ENCODE peak calls at places on chromosomes 4 and X, in eight cellular contexts. T, P, K, W, V, O, E and I are unnamed samples. For H3K9me2, the result is how much of the 10 kb centered on the place peaks cover.

GRCh38 chrX:84710611-84711010 is 208.4 kb upstream of the HDX start:
- DNase-seq in T (no peak), P (no peak), K (no peak), W (no peak), V (no peak), O (no peak), E (peak), I (no peak)

GRCh38 chr4:2932561-2932950 is 30.6 kb downstream of the NOP14 start:
- DNase-seq in T (no peak), P (no peak), K (no peak), W (no peak), V (no peak), O (no peak), E (no peak), I (no peak)

GRCh38 chr4:31461425-31461824 is 741.3 kb downstream of the PCDH7 start:
- DNase-seq in T (no peak), P (peak), K (peak), W (no peak), V (no peak), O (no peak), E (no peak), I (peak)

GRCh38 chrX:46573896-46574336 is 351 bp downstream of the CHST7 start:
- DNase-seq in T (peak), P (no peak), K (peak), W (peak), V (peak), O (peak), E (peak), I (no peak)

GRCh38 chr4:85084371-85085170 is 118.1 kb upstream of the WDFY3 start:
- DNase-seq in T (peak), P (peak), K (peak), W (peak), V (peak), O (peak), E (peak), I (peak)

GRCh38 chr4:163492951-163493504 is 1.5 kb upstream of the TMA16 start:
- DNase-seq in T (peak), P (peak), K (peak), W (peak), V (no peak), O (no peak), E (peak), I (no peak)

GRCh38 chr4:146255463-146255862 is 41.1 kb downstream of the REELD1 start:
- DNase-seq in T (no peak), P (no peak), K (peak), W (no peak), V (no peak), O (no peak), E (no peak), I (no peak)

GRCh38 chrX:53481093-53481492 is 46.9 kb upstream of the HSD17B10 start:
- DNase-seq in T (no peak), P (no peak), K (peak), W (no peak), V (no peak), O (no peak), E (peak), I (peak)

GRCh38 chrX:49172280-49172780 is 632 bp downstream of the PLP2 start:
- DNase-seq in T (peak), P (no peak), K (peak), W (peak), V (peak), O (peak), E (peak), I (peak)

GRCh38 chr4:151415978-151416377 is 7.0 kb downstream of the FHIP1A start:
- DNase-seq in T (no peak), P (no peak), K (peak), W (no peak), V (no peak), O (no peak), E (no peak), I (no peak)

GRCh38 chr4:143369556-143369955 is 32.9 kb downstream of the GAB1 start:
- DNase-seq in T (no peak), P (no peak), K (no peak), W (no peak), V (no peak), O (no peak), E (no peak), I (no peak)

GRCh38 chr4:73662709-73663546 is 42.7 kb upstream of the RASSF6 start:
- DNase-seq in T (peak), P (peak), K (peak), W (peak), V (peak), O (no peak), E (peak), I (no peak)

GRCh38 chr4:2295535-2296442 is 33.9 kb upstream of the MXD4 start:
- DNase-seq in T (no peak), P (no peak), K (no peak), W (no peak), V (no peak), O (peak), E (no peak), I (no peak)

GRCh38 chr4:64539234-64539849 is 130.1 kb upstream of the TECRL start:
- DNase-seq in T (peak), P (peak), K (peak), W (peak), V (peak), O (peak), E (peak), I (peak)

GRCh38 chr4:182448281-182449151 is 205.3 kb downstream of the TENM3 start:
- DNase-seq in T (no peak), P (peak), K (peak), W (peak), V (peak), O (peak), E (no peak), I (no peak)

GRCh38 chr4:1204828-1205591 is 32.6 kb upstream of the SPON2 start:
- DNase-seq in T (no peak), P (no peak), K (no peak), W (no peak), V (peak), O (peak), E (no peak), I (no peak)

GRCh38 chrX:117957128-117957527 is 159.5 kb downstream of the KLHL13 start:
- DNase-seq in T (no peak), P (no peak), K (no peak), W (no peak), V (no peak), O (no peak), E (no peak), I (no peak)

GRCh38 chrX:138775501-138775900 is 64.0 kb upstream of the FGF13 start:
- DNase-seq in T (peak), P (no peak), K (peak), W (peak), V (peak), O (peak), E (peak), I (no peak)

GRCh38 chr4:56762484-56763250 is 58.8 kb downstream of the SPINK2 start:
- DNase-seq in T (no peak), P (no peak), K (no peak), W (peak), V (no peak), O (no peak), E (no peak), I (no peak)

GRCh38 chr4:2413821-2414610 is 4.4 kb downstream of the ZFYVE28 start:
- DNase-seq in T (no peak), P (no peak), K (peak), W (peak), V (no peak), O (no peak), E (no peak), I (no peak)

GRCh38 chr4:56406151-56406550 is 18.9 kb upstream of the AASDH start:
- DNase-seq in T (no peak), P (no peak), K (no peak), W (no peak), V (no peak), O (no peak), E (no peak), I (no peak)

GRCh38 chrX:154328646-154329045 is 33.1 kb downstream of the TKTL1 start:
- DNase-seq in T (no peak), P (no peak), K (no peak), W (no peak), V (no peak), O (no peak), E (no peak), I (no peak)

GRCh38 chr4:128338634-128339355 is 51.2 kb upstream of the PGRMC2 start:
- DNase-seq in T (no peak), P (no peak), K (peak), W (no peak), V (no peak), O (no peak), E (no peak), I (peak)

GRCh38 chrX:10015711-10016515 is 48.8 kb downstream of the CLDN34 start:
- DNase-seq in T (peak), P (no peak), K (peak), W (peak), V (peak), O (peak), E (no peak), I (no peak)

GRCh38 chr4:164320847-164321246 is 433.1 kb upstream of the SMIM31 start:
- DNase-seq in T (no peak), P (no peak), K (no peak), W (no peak), V (no peak), O (no peak), E (no peak), I (no peak)

GRCh38 chr4:156242390-156242789 is 288.7 kb upstream of the CTSO start:
- DNase-seq in T (no peak), P (no peak), K (no peak), W (no peak), V (no peak), O (no peak), E (no peak), I (no peak)

GRCh38 chr4:26326791-26327190 is 6.0 kb downstream of the RBPJ start:
- DNase-seq in T (no peak), P (no peak), K (peak), W (no peak), V (no peak), O (no peak), E (no peak), I (peak)

GRCh38 chr4:87557348-87557747 is 28.2 kb upstream of the SPARCL1 start:
- DNase-seq in T (no peak), P (no peak), K (no peak), W (no peak), V (no peak), O (no peak), E (peak), I (no peak)

GRCh38 chr4:141658316-141658715 is 21.9 kb downstream of the IL15 start:
- DNase-seq in T (no peak), P (no peak), K (no peak), W (peak), V (no peak), O (no peak), E (no peak), I (no peak)
- H3K9me2 ChIP-seq in T (under half), P (under half), K (under half), W (under half), V (under half), O (under half), E (under half), I (under half)

DNA sequence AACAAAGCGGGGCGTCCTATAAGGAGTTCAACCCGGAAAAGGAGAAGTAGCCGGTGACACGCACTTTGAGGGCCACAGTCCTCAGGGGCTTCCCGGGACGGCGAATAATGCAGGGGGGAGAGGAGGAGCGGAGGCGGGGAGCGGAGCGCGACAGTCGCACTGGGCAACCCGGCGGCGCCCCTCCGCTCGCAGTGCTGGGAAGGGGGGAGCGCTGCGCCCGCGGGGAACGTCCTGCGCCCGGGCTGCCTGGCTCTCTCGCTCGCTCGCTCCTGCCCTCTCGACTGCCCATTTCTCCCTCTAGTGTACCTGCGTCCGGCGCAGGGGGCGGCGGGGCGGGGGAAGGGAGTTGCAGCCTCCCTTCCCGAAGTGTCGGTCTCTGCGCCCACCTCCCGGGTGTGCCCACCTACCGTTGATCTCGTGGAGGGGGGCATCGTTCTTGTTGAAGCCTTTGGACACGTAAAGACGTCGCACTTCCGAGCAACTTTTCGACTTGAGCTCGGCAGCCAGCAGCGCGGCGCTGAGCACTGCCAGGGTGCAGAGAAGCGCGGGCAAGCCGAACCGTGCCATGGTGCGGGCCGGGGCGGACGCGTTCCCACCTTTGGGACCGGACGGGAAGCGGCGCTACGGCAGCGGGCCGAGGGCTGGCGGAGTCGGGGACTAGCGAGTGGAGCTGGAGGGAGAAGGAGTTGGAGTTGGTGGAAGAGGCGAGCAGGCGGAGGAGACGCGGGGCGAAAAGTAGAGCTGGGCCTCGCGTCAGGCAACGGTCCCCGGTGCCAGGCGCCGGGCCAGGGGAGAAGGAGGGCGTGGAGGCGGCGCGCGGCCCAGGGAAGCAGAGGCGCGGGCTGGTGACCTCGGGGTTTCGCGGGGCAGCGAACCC is 652 bp downstream of the GPC4 start:
- DNase-seq in T (no peak), P (no peak), K (peak), W (peak), V (peak), O (peak), E (no peak), I (no peak)
- H3K9me2 ChIP-seq in T (under half), P (under half), K (under half), W (under half), V (under half), O (under half), E (under half), I (under half)

DNA sequence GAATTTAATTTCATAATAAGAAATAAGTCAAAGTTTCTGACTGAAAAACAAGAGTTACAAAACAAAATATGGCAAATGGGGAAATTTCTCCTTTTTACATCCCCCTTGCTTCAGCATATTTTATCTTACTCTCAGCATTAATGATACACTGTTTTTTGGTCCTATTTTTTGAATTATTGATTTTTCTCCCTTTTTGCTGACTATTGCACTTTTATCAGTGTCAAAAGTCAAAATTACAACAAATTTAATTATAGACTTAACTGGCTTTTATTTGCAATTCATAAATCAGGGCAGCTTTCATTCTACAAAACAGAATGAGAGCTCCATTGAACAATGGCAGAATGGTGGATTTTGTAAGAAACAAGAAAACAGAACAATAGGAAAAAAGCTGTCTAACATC is 901.9 kb downstream of the FAT4 start:
- DNase-seq in T (no peak), P (no peak), K (no peak), W (no peak), V (no peak), O (no peak), E (no peak), I (no peak)
- H3K9me2 ChIP-seq in T (under half), P (under half), K (under half), W (under half), V (under half), O (under half), E (under half), I (under half)

GRCh38 chr4:11625206-11625605 is 196.5 kb upstream of the HS3ST1 start:
- DNase-seq in T (no peak), P (no peak), K (no peak), W (no peak), V (no peak), O (no peak), E (no peak), I (no peak)

GRCh38 chr4:11624370-11624769 is 195.7 kb upstream of the HS3ST1 start:
- DNase-seq in T (no peak), P (peak), K (no peak), W (no peak), V (no peak), O (no peak), E (no peak), I (peak)

GRCh38 chr4:11622961-11623725 is 194.4 kb upstream of the HS3ST1 start:
- DNase-seq in T (no peak), P (no peak), K (no peak), W (no peak), V (no peak), O (no peak), E (no peak), I (no peak)

GRCh38 chr4:11626046-11626445 is 197.4 kb upstream of the HS3ST1 start:
- DNase-seq in T (no peak), P (peak), K (no peak), W (no peak), V (no peak), O (no peak), E (no peak), I (peak)

DNA sequence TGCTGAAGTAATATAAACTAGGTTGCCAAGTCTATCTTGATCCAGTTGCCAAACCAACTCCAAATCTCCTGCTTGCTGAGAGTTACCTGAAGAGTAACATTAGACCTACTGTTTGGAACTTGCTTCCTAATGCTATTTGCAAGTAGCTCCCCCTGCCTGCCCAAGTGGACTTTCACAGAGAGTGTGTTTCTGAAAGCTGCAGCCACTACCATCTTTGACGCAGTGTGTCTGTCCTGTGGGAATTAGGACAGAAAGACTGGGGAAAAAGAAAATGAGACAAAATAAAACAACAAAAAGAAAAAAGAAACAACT is 195.0 kb upstream of the HS3ST1 start:
- DNase-seq in T (no peak), P (no peak), K (no peak), W (peak), V (peak), O (no peak), E (no peak), I (no peak)
- H3K9me2 ChIP-seq in T (under half), P (under half), K (under half), W (under half), V (under half), O (under half), E (under half), I (under half)

GRCh38 chrX:103415068-103415467 is 38.7 kb downstream of the BEX3 start:
- DNase-seq in T (no peak), P (no peak), K (no peak), W (no peak), V (no peak), O (no peak), E (no peak), I (no peak)

GRCh38 chrX:103415528-103415927 is 39.2 kb downstream of the BEX3 start:
- DNase-seq in T (no peak), P (no peak), K (no peak), W (no peak), V (no peak), O (no peak), E (no peak), I (no peak)

GRCh38 chrX:103417933-103418332 is 41.6 kb downstream of the BEX3 start:
- DNase-seq in T (no peak), P (no peak), K (peak), W (no peak), V (no peak), O (no peak), E (no peak), I (no peak)

GRCh38 chrX:103417370-103417769 is 41.0 kb downstream of the BEX3 start:
- DNase-seq in T (no peak), P (no peak), K (no peak), W (no peak), V (no peak), O (no peak), E (no peak), I (no peak)

DNA sequence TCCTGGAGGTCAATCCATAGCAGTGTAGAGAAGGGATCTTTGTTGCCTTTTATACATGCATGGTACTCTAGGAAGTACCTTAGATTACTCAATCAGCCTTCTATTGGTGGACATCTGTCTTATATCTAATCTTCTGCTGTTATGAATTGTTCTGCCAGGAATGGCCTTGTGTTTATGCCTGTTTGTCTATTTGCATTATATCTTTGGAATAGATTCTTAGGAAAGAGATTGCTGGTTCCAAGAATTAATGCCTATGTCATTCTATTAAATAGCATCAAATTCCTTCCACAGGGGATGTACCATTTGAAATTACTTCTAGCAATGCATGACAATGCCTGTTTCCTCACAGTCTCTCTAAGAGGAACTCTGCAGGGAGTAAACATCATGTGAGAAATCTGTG is 42.5 kb downstream of the BEX3 start:
- DNase-seq in T (no peak), P (no peak), K (no peak), W (no peak), V (no peak), O (no peak), E (peak), I (no peak)
- H3K9me2 ChIP-seq in T (under half), P (under half), K (under half), W (under half), V (under half), O (under half), E (under half), I (under half)

DNA sequence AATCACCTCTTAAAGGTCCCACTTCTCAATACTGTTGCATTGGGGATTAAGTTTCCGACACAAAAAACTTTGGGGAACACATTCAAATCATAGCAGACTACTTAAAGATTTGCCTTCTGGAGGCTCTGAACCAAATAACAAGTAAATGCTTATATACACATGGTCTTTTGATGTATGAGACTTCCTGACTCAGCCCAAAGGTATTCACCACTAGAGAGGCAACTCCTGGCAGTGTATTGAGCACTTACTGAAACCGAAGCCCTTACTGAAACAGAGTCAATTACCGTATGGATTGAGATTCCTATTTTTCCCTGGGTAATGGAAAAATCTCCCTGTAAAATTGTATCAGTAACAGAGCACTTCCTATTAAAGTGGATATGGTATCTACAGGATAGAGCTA is 45.4 kb downstream of the ZCCHC13 start:
- DNase-seq in T (no peak), P (peak), K (peak), W (no peak), V (no peak), O (no peak), E (no peak), I (no peak)
- H3K9me2 ChIP-seq in T (under half), P (under half), K (under half), W (under half), V (under half), O (under half), E (under half), I (under half)